ENCODE peak calls at places on chromosomes 5 and 9, in six cellular contexts. D, Y, I, P, T and W are unnamed samples.

GRCh38 chr9:130815242-130815808 is 19.7 kb upstream of the ABL1 start:
- DNase-seq in Y (no peak), D (no peak), T (no peak), I (no peak), P (no peak), W (no peak)

GRCh38 chr9:69937358-69937757 is 106.3 kb upstream of the MAMDC2 start:
- DNase-seq in I (no peak), P (peak), Y (no peak), D (no peak), T (no peak), W (no peak)

GRCh38 chr9:114385412-114386181 is 2.2 kb downstream of the AKNA start:
- DNase-seq in D (peak), T (peak), P (no peak), I (no peak), Y (no peak), W (no peak)

GRCh38 chr9:33988219-33988890 is 60.3 kb downstream of the UBAP2 start:
- DNase-seq in D (no peak), I (no peak), T (peak), P (no peak), Y (no peak), W (no peak)

GRCh38 chr5:133735346-133735745 is 123.0 kb upstream of the FSTL4 start:
- DNase-seq in Y (no peak), D (peak), T (no peak), P (no peak), I (no peak), W (peak)

GRCh38 chr9:14399736-14400657 is 86.1 kb upstream of the NFIB start:
- DNase-seq in T (no peak), D (no peak), P (no peak), I (no peak), Y (no peak), W (no peak)

GRCh38 chr5:16673241-16673998 is 56.6 kb upstream of the RETREG1 start:
- DNase-seq in Y (no peak), I (no peak), D (no peak), P (no peak), T (no peak), W (no peak)

GRCh38 chr9:21906878-21907277 is 87.3 kb downstream of the CDKN2A start:
- DNase-seq in I (no peak), P (no peak), T (no peak), Y (no peak), D (no peak), W (no peak)

GRCh38 chr5:72377920-72378635 is 57.9 kb downstream of the PTCD2 start:
- DNase-seq in I (no peak), T (no peak), D (no peak), Y (no peak), P (no peak), W (no peak)

GRCh38 chr9:91116226-91116625 is 245.5 kb downstream of the AUH start:
- DNase-seq in P (no peak), I (no peak), Y (no peak), T (no peak), D (no peak), W (no peak)

GRCh38 chr9:16133556-16134227 is 580.8 kb downstream of the CCDC171 start:
- DNase-seq in D (peak), T (no peak), P (peak), Y (peak), I (peak), W (peak)

GRCh38 chr5:171431251-171431777 is 11.9 kb downstream of the FGF18 start:
- DNase-seq in D (no peak), I (no peak), Y (peak), T (no peak), P (no peak), W (no peak)

GRCh38 chr5:135245521-135246499 is 153.2 kb downstream of the MACROH2A1 start:
- DNase-seq in T (no peak), Y (no peak), D (no peak), I (no peak), P (peak), W (peak)

GRCh38 chr9:134957165-134957944 is 39.6 kb upstream of the FCN1 start:
- DNase-seq in D (no peak), Y (no peak), I (no peak), T (no peak), P (no peak), W (no peak)

GRCh38 chr9:134957945-134958227 is 40.2 kb upstream of the FCN1 start:
- DNase-seq in P (no peak), I (no peak), Y (no peak), T (no peak), D (no peak), W (no peak)

GRCh38 chr9:134955801-134956200 is 38.1 kb upstream of the FCN1 start:
- DNase-seq in T (no peak), I (no peak), D (no peak), P (no peak), Y (no peak), W (no peak)

GRCh38 chr9:134951994-134952393 is 34.3 kb upstream of the FCN1 start:
- DNase-seq in P (no peak), D (no peak), T (no peak), I (no peak), Y (no peak), W (no peak)

DNA sequence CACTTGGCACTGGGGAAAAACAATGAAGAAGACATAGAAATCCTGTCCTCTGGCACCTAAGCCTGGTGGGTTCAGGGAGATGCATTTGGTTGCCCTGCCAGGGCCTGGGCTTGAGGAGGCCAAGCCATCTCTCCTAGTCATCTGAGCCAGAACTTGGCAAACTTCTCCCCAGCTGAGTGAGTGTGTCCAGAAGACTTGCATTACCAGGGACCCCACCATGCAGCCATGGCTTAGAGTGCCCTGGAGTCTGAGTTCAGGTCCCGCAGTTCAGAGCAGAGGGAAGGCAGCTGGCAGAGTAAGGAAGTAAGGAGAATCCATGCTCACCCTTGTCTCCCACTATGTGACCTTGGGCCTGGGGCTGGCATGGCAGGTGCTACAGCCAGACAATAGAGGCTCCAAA is 37.4 kb upstream of the FCN1 start:
- DNase-seq in P (no peak), T (no peak), D (no peak), I (no peak), Y (no peak), W (no peak)
- TF ChIP-seq CREB1 in P (no peak), T (no peak), D (no peak), I (no peak), Y (no peak), W (no peak)

DNA sequence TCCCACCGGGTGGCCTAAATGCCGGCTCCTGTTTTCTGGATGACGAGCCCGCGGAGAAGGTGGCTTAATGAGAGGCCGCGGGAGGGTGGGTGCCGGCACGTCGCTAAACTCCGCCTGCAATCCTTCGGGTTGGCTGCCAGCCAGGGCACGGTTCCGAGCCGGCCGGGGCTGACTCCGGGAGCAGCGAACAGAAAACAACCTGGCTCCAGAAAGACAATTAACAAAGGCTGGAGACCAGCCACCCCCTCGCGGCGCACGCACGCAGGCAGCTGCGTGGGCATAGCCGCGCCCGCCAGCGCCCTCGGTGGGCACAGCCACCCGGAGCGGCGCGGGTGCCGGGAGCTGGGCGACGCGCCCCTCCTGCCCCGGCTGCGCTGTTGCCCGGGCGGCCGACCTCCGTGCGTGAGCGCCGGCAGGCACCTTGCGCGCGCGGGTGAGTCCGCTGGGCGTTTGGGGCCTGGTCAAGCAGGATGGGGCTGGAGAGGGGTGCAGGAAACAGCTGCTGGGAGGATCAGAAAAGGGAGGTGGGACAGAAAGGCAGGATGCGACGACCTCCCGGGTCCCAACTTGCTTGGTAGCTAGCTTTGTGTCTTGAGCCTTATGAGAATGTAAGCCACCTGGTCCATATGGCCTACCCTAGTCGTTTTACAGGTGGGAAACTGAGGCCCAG is at the start of gene ARHGEF37:
- DNase-seq in Y (peak), P (no peak), I (peak), D (peak), T (no peak), W (peak)
- TF ChIP-seq CREB1 in Y (no peak), P (no peak), I (no peak), D (no peak), T (no peak), W (no peak)

GRCh38 chr9:108166509-108166908 is 676.9 kb upstream of the KLF4 start:
- DNase-seq in D (peak), I (no peak), Y (no peak), P (no peak), T (no peak), W (no peak)

GRCh38 chr9:108163321-108164005 is 673.9 kb upstream of the KLF4 start:
- DNase-seq in I (peak), P (peak), D (no peak), Y (no peak), T (no peak), W (no peak)

GRCh38 chr9:108162664-108163063 is 673.1 kb upstream of the KLF4 start:
- DNase-seq in Y (no peak), P (no peak), D (no peak), I (no peak), T (no peak), W (no peak)

GRCh38 chr9:108167136-108167900 is 677.7 kb upstream of the KLF4 start:
- DNase-seq in P (no peak), Y (no peak), I (no peak), T (no peak), D (no peak), W (no peak)

DNA sequence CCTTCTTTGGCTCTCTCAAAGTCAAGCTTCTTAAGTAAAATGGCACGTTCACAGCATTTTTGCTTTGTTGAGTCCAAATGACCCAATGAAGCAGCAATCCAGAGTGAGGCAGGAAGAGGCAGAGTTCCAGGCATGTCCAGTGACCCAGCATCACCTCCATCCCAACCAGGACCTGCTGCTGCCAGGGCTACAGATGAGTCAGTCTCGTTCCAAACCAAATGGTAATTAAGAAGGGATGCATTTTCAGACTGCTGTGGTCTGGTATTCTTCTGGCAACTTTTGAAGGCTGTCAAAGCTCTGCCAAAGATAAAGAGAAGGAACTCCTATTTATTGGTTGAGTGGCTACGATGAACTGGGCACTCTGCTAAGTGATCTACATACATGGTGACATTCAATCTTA is 678.9 kb upstream of the KLF4 start:
- DNase-seq in Y (no peak), P (no peak), D (no peak), I (no peak), T (no peak), W (no peak)
- TF ChIP-seq CREB1 in Y (no peak), P (no peak), D (no peak), I (no peak), T (no peak), W (no peak)

DNA sequence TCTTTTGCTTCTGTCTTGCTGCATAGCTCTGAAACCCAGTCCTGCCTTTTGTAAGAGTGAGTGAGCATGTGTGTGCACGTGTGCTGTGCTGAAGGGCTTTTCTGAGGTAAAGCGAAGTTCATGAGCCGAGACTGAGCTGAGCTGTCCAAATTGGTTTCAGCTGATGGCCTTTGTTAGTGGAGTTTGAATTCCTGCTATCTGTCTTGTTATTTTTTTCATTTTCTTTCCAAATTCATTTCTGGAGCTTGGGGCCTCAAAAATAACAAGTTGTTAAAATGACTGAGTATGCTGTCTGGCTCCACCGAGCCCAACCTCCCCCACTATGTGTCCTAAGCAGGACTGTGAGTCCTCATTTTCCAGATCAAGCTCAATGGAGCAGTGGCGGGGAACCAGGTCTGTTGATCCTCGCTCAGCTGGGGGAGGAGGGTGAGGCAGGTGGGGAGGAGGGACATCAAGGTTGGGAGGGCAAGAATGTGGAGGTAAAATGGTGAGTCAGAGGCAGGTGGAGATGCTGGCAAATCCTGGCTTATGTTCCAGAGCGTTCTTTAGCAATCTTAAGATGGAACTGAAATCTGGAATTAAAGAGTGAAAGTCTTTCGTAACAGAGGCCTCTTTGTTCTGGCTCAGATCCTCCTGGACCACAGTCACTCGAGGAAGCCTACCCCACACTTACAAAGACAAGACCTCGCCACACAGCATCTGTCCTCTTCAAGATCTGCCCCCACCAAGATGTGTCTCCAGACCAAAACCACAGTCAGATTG is 63.9 kb downstream of the SREK1 start:
- DNase-seq in D (no peak), T (no peak), I (no peak), Y (no peak), P (no peak), W (no peak)
- TF ChIP-seq CREB1 in D (no peak), T (no peak), I (no peak), Y (no peak), P (no peak), W (no peak)

DNA sequence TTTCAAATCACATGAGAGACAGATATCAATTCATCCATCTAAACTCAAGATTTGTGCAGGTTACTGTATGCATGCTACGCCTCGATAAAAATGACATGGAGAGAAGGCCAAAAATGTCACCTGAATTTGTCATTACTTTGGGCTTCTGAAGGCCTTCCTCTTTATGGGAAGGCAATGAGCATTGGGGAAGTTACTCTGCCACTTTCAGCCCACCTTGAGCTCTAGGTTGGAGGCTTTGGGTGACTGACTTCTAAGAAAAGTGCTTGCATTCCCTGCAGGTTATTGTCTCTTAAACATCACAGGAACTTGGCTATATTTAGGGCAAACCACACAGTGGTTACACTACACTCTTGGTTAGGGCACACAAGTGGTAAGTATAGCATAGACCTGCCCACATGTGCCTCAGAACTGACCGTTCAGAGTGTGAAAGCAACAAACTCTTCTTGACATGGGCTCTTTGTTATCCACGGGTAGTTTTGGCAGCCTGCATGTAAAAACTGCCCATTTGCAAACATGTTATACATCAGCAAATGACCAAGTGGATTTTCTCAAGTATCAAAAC is 169.5 kb downstream of the ZNF608 start:
- DNase-seq in Y (no peak), P (no peak), I (no peak), T (peak), D (no peak), W (no peak)
- TF ChIP-seq CREB1 in Y (no peak), P (no peak), I (no peak), T (no peak), D (no peak), W (no peak)

GRCh38 chr9:134252084-134252830 is 74.0 kb upstream of the RXRA start:
- DNase-seq in P (no peak), I (no peak), T (no peak), D (no peak), Y (no peak), W (no peak)

GRCh38 chr9:134247918-134248631 is 78.2 kb upstream of the RXRA start:
- DNase-seq in I (no peak), D (no peak), T (no peak), P (no peak), Y (no peak), W (no peak)

GRCh38 chr9:134253596-134254205 is 72.6 kb upstream of the RXRA start:
- DNase-seq in Y (no peak), P (no peak), D (no peak), T (no peak), I (no peak), W (no peak)

GRCh38 chr9:134251296-134251695 is 75.0 kb upstream of the RXRA start:
- DNase-seq in Y (no peak), T (no peak), P (no peak), I (no peak), D (no peak), W (no peak)
- TF ChIP-seq CREB1 in Y (no peak), T (no peak), P (no peak), I (no peak), D (no peak), W (no peak)

GRCh38 chr9:105059260-105059659 is 131.3 kb upstream of the ABCA1 start:
- DNase-seq in I (no peak), P (no peak), T (no peak), Y (no peak), D (no peak), W (no peak)
- TF ChIP-seq CREB1 in I (no peak), P (no peak), T (no peak), Y (no peak), D (no peak), W (no peak)

GRCh38 chr5:5950658-5951057 is 427.7 kb downstream of the MED10 start:
- DNase-seq in T (no peak), Y (no peak), D (no peak), I (no peak), P (no peak), W (no peak)

GRCh38 chr5:5951953-5952352 is 426.4 kb downstream of the MED10 start:
- DNase-seq in P (no peak), T (no peak), Y (no peak), D (no peak), I (no peak), W (no peak)

GRCh38 chr5:5957737-5958136 is 420.6 kb downstream of the MED10 start:
- DNase-seq in T (no peak), I (no peak), P (no peak), Y (no peak), D (no peak), W (no peak)

GRCh38 chr5:5954199-5954598 is 424.1 kb downstream of the MED10 start:
- DNase-seq in T (no peak), Y (no peak), D (no peak), I (no peak), P (no peak), W (no peak)

GRCh38 chr5:5953641-5954040 is 424.7 kb downstream of the MED10 start:
- DNase-seq in T (no peak), I (no peak), D (no peak), Y (no peak), P (no peak), W (no peak)
- TF ChIP-seq CREB1 in T (no peak), I (no peak), D (no peak), Y (no peak), P (no peak), W (no peak)

GRCh38 chr5:129356846-129357245 is 103.3 kb upstream of the ADAMTS19 start:
- DNase-seq in D (no peak), T (no peak), I (no peak), Y (no peak), P (no peak), W (no peak)
- TF ChIP-seq CREB1 in D (no peak), T (no peak), I (no peak), Y (no peak), P (no peak), W (no peak)

GRCh38 chr5:87154191-87154590 is 113.5 kb upstream of the RASA1 start:
- DNase-seq in D (no peak), I (no peak), Y (no peak), P (no peak), T (no peak), W (no peak)
- TF ChIP-seq CREB1 in D (no peak), I (no peak), Y (no peak), P (no peak), T (no peak), W (no peak)